ENCODE peak calls at places on chromosome 17, in nine cellular contexts. N, Q, K, R, T, F, S, D and M are unnamed samples.

GRCh38 chr17:4480929-4481898 is 17.5 kb upstream of the SPNS2 start:
- DNase-seq in T (no peak), N (no peak), Q (no peak), R (no peak), D (no peak), S (peak; percentile 62), K (no peak), F (no peak), M (no peak)

GRCh38 chr17:10668771-10669170 is 11.7 kb upstream of the MYH3 start:
- DNase-seq in R (no peak), D (peak; percentile 82), S (no peak), Q (peak; percentile 48), F (no peak), N (no peak), T (no peak), K (no peak), M (no peak)

GRCh38 chr17:80791758-80792284 is 199.8 kb upstream of the CHMP6 start:
- DNase-seq in F (no peak), K (peak; percentile 99), Q (peak; percentile 88), S (peak; percentile 84), D (peak; percentile 97), R (peak; percentile 94), N (peak; percentile 59), T (no peak), M (peak; percentile 83)

GRCh38 chr17:79009397-79010303 is at the start of gene CANT1:
- DNase-seq in N (peak; percentile 85), S (peak; percentile 95), R (no peak), D (peak; percentile 76), T (peak; percentile 87), F (peak; percentile 87), K (peak; percentile 56), Q (peak; percentile 53), M (peak; percentile 69)

GRCh38 chr17:69560987-69561441 is 146.5 kb downstream of the MAP2K6 start:
- DNase-seq in T (no peak), N (no peak), K (no peak), D (no peak), Q (no peak), F (no peak), S (no peak), R (no peak), M (no peak)

GRCh38 chr17:36920032-36921000 is 17.0 kb upstream of the LHX1 start:
- DNase-seq in K (peak; percentile 43), S (peak; percentile 49), R (no peak), D (peak; percentile 83), T (no peak), N (no peak), F (no peak), Q (peak; percentile 89), M (no peak)

GRCh38 chr17:83200231-83200699 is 120.9 kb downstream of the METRNL start:
- DNase-seq in T (no peak), Q (peak; percentile 60), N (peak; percentile 78), K (no peak), F (peak; percentile 67), S (peak; percentile 90), R (no peak), D (peak; percentile 39), M (no peak)

GRCh38 chr17:74199306-74200092 is 4.0 kb upstream of the RPL38 start:
- DNase-seq in T (peak; percentile 85), Q (no peak), D (peak; percentile 26), S (peak; percentile 84), R (no peak), N (peak; percentile 58), K (no peak), F (peak; percentile 61), M (no peak)

DNA sequence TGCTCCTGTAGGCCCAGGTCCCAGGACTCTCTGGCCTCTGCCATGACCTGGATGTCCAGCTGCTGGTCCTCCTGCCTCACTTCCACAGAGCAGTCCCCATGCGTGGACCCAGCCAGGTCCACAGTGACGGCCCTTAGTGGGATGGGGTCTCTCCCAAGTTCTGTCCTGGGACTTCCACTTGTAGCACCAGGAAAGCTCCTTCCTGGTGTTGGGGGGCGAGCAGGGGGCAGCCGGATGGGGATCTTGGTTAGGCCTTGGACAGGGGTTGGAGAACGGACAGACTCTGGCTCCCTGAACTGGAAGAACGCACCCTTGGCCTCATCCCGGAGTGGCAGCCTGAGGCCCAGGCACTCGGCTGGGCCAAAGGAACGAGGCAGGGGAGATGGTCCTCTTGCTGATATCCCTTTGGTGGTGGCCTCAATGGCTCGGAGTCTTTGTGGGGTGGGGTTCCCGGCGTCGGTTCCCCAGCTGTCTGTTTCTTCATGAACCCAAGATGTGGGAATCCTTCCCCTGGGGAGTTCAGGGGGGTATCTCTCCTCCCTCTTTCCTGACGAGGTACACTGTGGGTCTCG is 7.2 kb downstream of the GAS2L2 start:
- DNase-seq in N (no peak), T (no peak), R (no peak), D (no peak), S (no peak), F (no peak), K (no peak), Q (no peak), M (no peak)
- TF ChIP-seq CTCF in N (no peak), T (no peak), R (no peak), D (no peak), S (no peak), F (no peak), K (no peak), Q (no peak), M (no peak)

DNA sequence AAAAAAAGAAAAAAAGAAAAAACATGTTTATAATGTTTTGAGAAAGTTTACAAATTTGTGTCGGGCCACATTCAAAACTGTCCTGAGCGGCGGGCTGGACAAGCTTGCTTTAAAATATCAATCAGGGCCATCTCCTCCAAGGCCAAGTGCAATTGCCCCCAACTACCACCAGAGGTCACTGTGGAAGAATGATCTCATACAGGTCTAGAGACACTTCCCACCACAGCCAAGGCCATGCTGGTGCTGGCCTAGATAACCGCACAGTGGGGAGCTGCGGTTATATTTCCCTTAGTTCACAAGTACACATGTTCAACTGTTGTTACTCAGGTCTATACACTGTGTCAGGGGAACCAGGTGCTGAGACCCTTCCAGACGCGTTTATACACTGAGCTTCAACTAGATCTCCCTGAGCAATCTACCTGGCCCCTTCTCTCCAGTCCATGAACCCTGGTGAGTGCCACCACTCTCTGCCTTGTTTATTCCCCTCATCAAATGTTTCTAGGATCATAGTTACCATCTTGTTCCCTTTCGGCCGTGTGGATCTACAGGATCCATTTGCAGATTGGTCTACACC is 83.8 kb upstream of the CCL2 start:
- DNase-seq in N (peak; percentile 49), D (peak; percentile 36), S (no peak), Q (peak; percentile 41), F (peak; percentile 33), R (peak; percentile 61), K (peak; percentile 12), T (peak; percentile 59), M (peak; percentile 14)
- TF ChIP-seq CTCF in N (peak; percentile 90), D (peak; percentile 92), S (peak; percentile 76), Q (peak; percentile 92), F (peak; percentile 78), R (peak; percentile 98), K (peak; percentile 80), T (peak; percentile 87), M (peak; percentile 83)

GRCh38 chr17:2981325-2981724 is 82.1 kb downstream of the OR1D5 start:
- DNase-seq in T (no peak), S (no peak), R (no peak), F (no peak), Q (no peak), D (no peak), N (no peak), K (no peak), M (no peak)

GRCh38 chr17:2986925-2987324 is 76.5 kb downstream of the OR1D5 start:
- DNase-seq in K (no peak), S (no peak), F (no peak), Q (no peak), T (no peak), D (no peak), N (no peak), R (no peak), M (no peak)

GRCh38 chr17:2980904-2981246 is 82.5 kb downstream of the OR1D5 start:
- DNase-seq in D (no peak), N (no peak), K (no peak), R (no peak), Q (no peak), S (no peak), F (no peak), T (no peak), M (no peak)

GRCh38 chr17:2980211-2980903 is 83.0 kb downstream of the OR1D5 start:
- DNase-seq in K (no peak), D (no peak), N (no peak), R (no peak), S (no peak), Q (no peak), F (no peak), T (no peak), M (no peak)

DNA sequence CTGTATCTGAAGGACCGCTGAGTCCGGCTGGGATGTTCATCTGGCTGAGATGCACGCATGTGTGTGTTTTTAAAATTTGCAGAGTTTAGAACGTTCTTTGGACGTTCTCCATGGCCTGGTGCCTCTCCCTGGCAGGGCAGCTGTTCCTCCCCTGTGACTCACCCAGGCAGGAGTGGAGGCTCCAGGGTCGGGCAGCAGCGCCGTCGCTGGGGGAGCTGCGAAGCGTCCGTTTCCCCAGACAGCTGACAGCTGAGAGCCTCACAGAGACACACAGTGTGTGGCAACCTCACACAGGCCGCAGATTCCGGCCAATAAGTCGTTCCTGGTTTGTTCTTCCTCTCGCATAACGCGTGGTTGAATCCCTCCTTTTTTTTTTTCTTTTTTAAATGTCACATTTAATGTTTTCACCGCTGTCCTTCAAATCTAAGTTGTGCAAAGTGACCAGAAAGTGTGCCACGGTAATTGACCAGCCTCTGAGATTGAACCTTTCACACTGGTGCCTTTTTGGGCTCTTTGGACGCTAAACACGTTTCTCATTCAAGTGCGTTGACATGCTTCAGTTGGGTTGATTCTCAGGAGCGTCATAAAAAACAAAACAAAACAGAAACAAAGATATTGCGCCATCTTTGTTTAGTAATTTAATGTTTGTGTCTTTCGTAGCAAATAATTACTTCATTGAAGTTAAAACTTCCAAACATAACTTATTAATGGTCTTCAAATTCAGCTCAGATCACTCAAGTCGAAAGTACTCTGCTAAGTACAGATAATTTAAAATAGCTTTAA is 80.4 kb downstream of the OR1D5 start:
- DNase-seq in D (peak; percentile 76), S (no peak), R (no peak), N (peak; percentile 60), T (no peak), F (peak; percentile 63), K (no peak), Q (no peak), M (peak; percentile 75)
- TF ChIP-seq CTCF in D (peak; percentile 60), S (no peak), R (peak; percentile 29), N (no peak), T (no peak), F (peak; percentile 40), K (no peak), Q (no peak), M (peak; percentile 65)

DNA sequence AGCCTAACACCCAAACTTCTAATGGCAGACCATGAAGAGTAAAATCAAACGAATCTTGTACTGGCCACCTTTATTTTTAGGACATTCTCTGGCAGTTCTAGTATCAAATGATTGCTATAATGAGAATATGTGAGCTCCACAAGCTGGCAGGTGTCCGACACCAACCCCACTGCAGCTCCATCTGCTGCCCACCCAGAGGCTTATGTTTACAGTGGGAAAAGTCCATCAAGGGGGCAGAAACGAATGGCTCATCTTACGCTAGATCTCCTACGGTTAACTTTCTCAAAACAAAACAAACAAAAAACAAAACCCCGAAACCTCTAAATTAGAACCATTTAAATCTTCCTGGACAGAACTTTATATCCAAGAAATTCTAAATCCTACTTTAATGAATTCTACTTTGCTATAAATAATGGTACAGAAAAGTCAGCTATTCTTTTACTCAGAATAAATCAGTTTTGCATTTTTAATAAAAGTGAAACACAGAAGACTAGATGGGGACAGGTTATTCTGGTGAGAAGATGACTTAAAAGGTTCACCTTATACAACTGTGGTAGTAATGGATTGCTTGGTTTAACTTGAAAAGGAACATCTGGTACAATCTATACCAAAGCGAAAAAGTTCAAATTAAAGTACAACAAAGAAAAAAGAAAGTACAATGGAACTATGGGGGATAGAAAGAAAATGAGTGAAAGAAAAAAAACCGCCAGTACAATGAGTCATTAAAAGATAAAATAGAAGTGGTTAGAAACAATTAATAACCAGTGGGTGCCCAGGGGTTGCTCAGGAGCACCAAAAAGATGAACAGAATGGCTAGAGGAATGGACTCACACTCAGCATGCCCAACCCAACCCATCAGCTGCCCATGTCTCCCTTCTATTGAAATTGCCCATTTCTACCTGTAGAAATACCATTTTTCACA is 40.2 kb downstream of the GRB2 start:
- DNase-seq in N (no peak), F (no peak), D (peak; percentile 58), R (no peak), T (no peak), K (no peak), S (no peak), Q (no peak), M (no peak)
- TF ChIP-seq CTCF in N (no peak), F (no peak), D (no peak), R (no peak), T (no peak), K (no peak), S (no peak), Q (no peak), M (no peak)